ENCODE peak calls at places on chromosomes 7 and 10, in six cellular contexts. K, W, Y, C, G and O are unnamed samples.

GRCh38 chr10:18647151-18647550 is 4.2 kb downstream of the NSUN6 start:
- DNase-seq in K (no peak), W (no peak), Y (no peak), C (no peak), G (no peak), O (no peak)

GRCh38 chr10:103966671-103967432 is at the start of gene SLK:
- DNase-seq in K (peak; percentile 93), W (peak; percentile 93), Y (peak; percentile 79), C (peak; percentile 97), G (peak; percentile 85), O (peak; percentile 84)

GRCh38 chr7:101598981-101599681 is 30.0 kb downstream of the MYL10 start:
- DNase-seq in K (peak; percentile 62), W (no peak), Y (no peak), C (no peak), G (no peak), O (no peak)

GRCh38 chr10:69839696-69840345 is 38.1 kb downstream of the COL13A1 start:
- DNase-seq in K (no peak), W (peak; percentile 29), Y (peak; percentile 73), C (no peak), G (no peak), O (no peak)

GRCh38 chr10:6866757-6867156 is 286.7 kb upstream of the PRKCQ start:
- DNase-seq in K (no peak), W (no peak), Y (no peak), C (no peak), G (no peak), O (no peak)

GRCh38 chr7:192701-193536 is 548 bp downstream of the FAM20C start:
- DNase-seq in K (no peak), W (no peak), Y (peak; percentile 21), C (peak; percentile 70), G (no peak), O (no peak)

GRCh38 chr7:122790132-122790531 is 87.4 kb upstream of the RNF148 start:
- DNase-seq in K (no peak), W (no peak), Y (no peak), C (no peak), G (no peak), O (no peak)

GRCh38 chr10:71221586-71222202 is 9.3 kb downstream of the UNC5B start:
- DNase-seq in K (peak; percentile 15), W (no peak), Y (no peak), C (no peak), G (no peak), O (no peak)

GRCh38 chr10:112517381-112517976 is 70.5 kb downstream of the VTI1A start:
- DNase-seq in K (no peak), W (no peak), Y (no peak), C (no peak), G (no peak), O (no peak)

GRCh38 chr10:7659560-7659959 is 7.2 kb downstream of the ITIH5 start:
- DNase-seq in K (no peak), W (no peak), Y (no peak), C (peak; percentile 9), G (no peak), O (no peak)

GRCh38 chr10:108515821-108516220 is 1351.3 kb upstream of the SORCS1 start:
- DNase-seq in K (no peak), W (no peak), Y (no peak), C (no peak), G (no peak), O (no peak)

GRCh38 chr7:1848013-1848640 is 178.1 kb downstream of the ELFN1 start:
- DNase-seq in K (peak; percentile 61), W (peak; percentile 55), Y (no peak), C (no peak), G (no peak), O (no peak)

GRCh38 chr7:80644054-80644453 is 5.6 kb downstream of the CD36 start:
- DNase-seq in K (no peak), W (no peak), Y (no peak), C (no peak), G (no peak), O (no peak)

GRCh38 chr7:80640841-80641240 is 2.4 kb downstream of the CD36 start:
- DNase-seq in K (no peak), W (no peak), Y (peak; percentile 77), C (no peak), G (no peak), O (no peak)

GRCh38 chr7:80641548-80641947 is 3.1 kb downstream of the CD36 start:
- DNase-seq in K (no peak), W (no peak), Y (peak; percentile 28), C (no peak), G (no peak), O (no peak)

GRCh38 chr7:80643336-80643925 is 5.0 kb downstream of the CD36 start:
- DNase-seq in K (no peak), W (no peak), Y (peak; percentile 10), C (no peak), G (no peak), O (no peak)

DNA sequence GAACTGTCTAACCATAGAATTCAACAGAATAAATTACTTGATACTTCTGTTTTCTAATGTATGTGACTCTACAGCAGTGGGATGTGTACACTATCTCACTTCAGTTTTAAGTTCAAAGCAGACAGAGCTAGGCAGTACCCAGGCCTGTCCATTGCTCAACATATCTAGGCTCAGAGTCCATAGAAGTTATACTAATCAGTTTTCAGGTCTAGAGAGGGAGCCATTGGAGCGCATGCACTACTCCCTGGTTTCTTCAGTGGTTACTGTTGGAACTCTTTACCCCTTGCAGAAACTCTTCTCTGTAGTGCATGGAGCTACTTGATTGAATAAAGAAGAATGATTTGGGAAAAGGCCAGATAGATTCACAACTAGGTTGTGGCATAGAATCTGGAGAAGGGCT is 4.4 kb downstream of the CD36 start:
- DNase-seq in K (no peak), W (no peak), Y (no peak), C (peak; percentile 16), G (no peak), O (no peak)
- H3K4me1 ChIP-seq in K (peaks cover 4% of the 10 kb centered on the region), W (peaks cover 34% of the 10 kb centered on the region), Y (no peaks in the 10 kb centered on the region), C (no peaks in the 10 kb centered on the region), G (peaks cover 8% of the 10 kb centered on the region), O (no peaks in the 10 kb centered on the region)

DNA sequence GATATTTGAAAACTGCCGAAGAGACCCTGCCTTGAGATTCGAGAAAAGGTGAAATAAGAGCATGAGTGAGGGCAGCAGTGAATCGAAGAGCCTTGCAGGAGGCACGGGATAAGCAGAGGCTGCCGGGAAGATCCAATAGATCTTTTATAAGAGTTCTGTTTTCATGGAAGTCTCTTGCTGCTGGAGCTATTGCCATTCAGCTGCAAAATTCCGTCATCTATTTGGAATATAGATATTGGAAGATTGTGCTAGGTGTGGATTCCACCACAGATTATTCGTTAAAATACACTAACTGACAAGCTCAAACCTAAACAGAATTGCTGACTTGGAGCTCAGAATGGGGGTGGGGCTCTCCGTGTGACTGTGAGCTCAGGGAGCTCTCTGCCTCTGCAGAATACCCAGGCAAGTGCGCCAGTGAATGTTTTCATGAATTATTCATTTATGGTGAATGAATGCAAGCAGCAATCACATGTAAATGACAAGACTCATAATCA is 249.6 kb downstream of the TRIL start:
- DNase-seq in K (no peak), W (no peak), Y (no peak), C (peak; percentile 37), G (no peak), O (no peak)
- H3K4me3 ChIP-seq in K (no peak overlapping the region), W (peak overlapping the region; percentile 41), Y (no peak overlapping the region), C (no peak overlapping the region), G (no peak overlapping the region), O (no peak overlapping the region)

DNA sequence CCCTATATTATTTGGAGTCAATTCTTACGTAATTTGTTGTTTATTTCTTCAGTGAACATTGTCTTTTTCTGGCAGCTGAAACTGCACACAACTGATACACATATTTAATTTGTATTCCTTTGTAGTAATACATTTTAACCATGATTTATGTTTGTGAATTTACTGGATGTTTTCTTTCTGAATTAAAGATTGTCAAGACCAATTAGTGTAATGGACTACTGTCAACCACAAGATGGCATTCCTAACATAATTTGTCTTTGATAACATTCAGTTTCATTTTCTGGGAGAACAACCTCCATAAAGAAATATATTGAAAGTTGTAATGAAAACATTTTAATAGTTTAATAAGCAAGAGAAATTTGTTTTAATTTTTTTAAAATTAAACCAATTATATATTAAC is 10.1 kb downstream of the THNSL1 start:
- DNase-seq in K (no peak), W (no peak), Y (peak; percentile 10), C (no peak), G (no peak), O (no peak)
- TF ChIP-seq CTCF in K (peak; percentile 31), W (peak; percentile 22), Y (no peak), C (peak; percentile 19), G (no peak), O (no peak)

GRCh38 chr7:139713061-139713460 is 64.7 kb downstream of the HIPK2 start:
- DNase-seq in K (no peak), W (no peak), Y (no peak), C (no peak), G (no peak), O (no peak)
- H3K4me1 ChIP-seq in K (peaks cover 10% of the 10 kb centered on the region), W (peaks cover 45% of the 10 kb centered on the region), Y (peaks cover 5% of the 10 kb centered on the region), C (no peaks in the 10 kb centered on the region), G (peaks cover 8% of the 10 kb centered on the region), O (no peaks in the 10 kb centered on the region)

DNA sequence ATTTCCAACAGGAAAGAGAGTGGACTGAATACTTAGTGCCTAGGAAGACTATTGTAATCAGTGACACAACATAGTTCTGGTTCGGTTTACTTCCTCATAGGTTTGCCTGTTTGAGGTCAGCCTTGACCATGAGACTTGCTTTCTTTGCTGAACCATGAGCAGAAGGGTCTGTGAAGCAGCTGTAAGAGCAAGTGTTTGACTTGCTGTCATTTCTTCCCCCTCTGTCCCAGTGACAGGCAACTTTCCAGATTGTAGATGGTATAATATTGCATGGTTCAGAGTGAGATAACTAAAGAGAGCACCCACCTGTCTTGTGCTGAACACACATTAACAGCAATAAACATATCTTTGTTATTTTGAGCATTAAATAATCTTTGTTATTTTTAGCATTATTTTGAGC is 9.3 kb upstream of the RTKN2 start:
- DNase-seq in K (no peak), W (no peak), Y (no peak), C (no peak), G (no peak), O (no peak)
- H3K4me3 ChIP-seq in K (no peak overlapping the region), W (no peak overlapping the region), Y (no peak overlapping the region), C (no peak overlapping the region), G (no peak overlapping the region), O (no peak overlapping the region)